ENCODE peak calls at places on chromosomes 12 and 14, in five cellular contexts. G is ovary, N is left ventricle myocardium inferior, I is neural progenitor cell, H is lower lobe of right lung. O is an unnamed sample.

GRCh38 chr12:121628037-121628436 is 1.7 kb downstream of the ORAI1 start:
- DNase-seq in G (peak; percentile 62), N (no peak), H (no peak), I (no peak), O (no peak)

GRCh38 chr12:93311827-93312226 is 65.9 kb upstream of the NUDT4 start:
- DNase-seq in G (no peak), I (no peak), H (no peak), N (no peak), O (no peak)

GRCh38 chr12:120816363-120816762 is 87.8 kb downstream of the SPPL3 start:
- DNase-seq in H (no peak), G (no peak), I (no peak), N (no peak), O (no peak)

GRCh38 chr14:67815573-67816235 is 686 bp downstream of the ZFYVE26 start:
- DNase-seq in I (peak; percentile 20), G (no peak), N (no peak), H (no peak), O (no peak)

GRCh38 chr14:65631040-65631439 is 218.5 kb downstream of the FUT8 start:
- DNase-seq in H (no peak), G (no peak), N (no peak), I (no peak), O (no peak)

GRCh38 chr12:5335059-5335458 is 96.8 kb upstream of the NTF3 start:
- DNase-seq in G (no peak), N (no peak), I (no peak), H (no peak), O (no peak)

GRCh38 chr12:27191531-27191930 is 52.6 kb upstream of the STK38L start:
- DNase-seq in I (no peak), G (no peak), H (no peak), N (no peak), O (no peak)

GRCh38 chr12:131755305-131756113 is 44.6 kb downstream of the SFSWAP start:
- DNase-seq in I (peak; percentile 45), N (no peak), G (no peak), H (no peak), O (no peak)

GRCh38 chr14:61188936-61189808 is 92.0 kb downstream of the TMEM30B start:
- DNase-seq in I (peak; percentile 82), G (peak; percentile 57), N (peak; percentile 36), H (peak; percentile 63), O (no peak)

GRCh38 chr12:87074801-87075200 is 818.6 kb upstream of the MGAT4C start:
- DNase-seq in I (no peak), G (no peak), N (no peak), H (no peak), O (no peak)

GRCh38 chr14:75979071-75979571 is 2.7 kb downstream of the TGFB3 start:
- DNase-seq in N (no peak), I (peak; percentile 60), G (peak; percentile 50), H (no peak), O (no peak)

GRCh38 chr12:94805749-94806148 is 155.4 kb upstream of the TMCC3 start:
- DNase-seq in G (no peak), I (peak; percentile 21), H (no peak), N (no peak), O (peak; percentile 90)

GRCh38 chr14:55274144-55274543 is 2.9 kb downstream of the FBXO34 start:
- DNase-seq in H (no peak), N (no peak), I (no peak), G (no peak), O (no peak)

GRCh38 chr12:57127101-57127709 is 1.1 kb upstream of the LRP1 start:
- DNase-seq in N (peak; percentile 77), I (peak; percentile 88), H (peak; percentile 86), G (peak; percentile 75), O (no peak)

GRCh38 chr12:130391186-130391585 is 53.5 kb downstream of the PIWIL1 start:
- DNase-seq in H (no peak), N (no peak), I (no peak), G (no peak), O (no peak)

GRCh38 chr14:73623504-73623903 is 11.2 kb downstream of the ACOT6 start:
- DNase-seq in I (no peak), G (no peak), H (no peak), N (no peak), O (no peak)

GRCh38 chr12:123105427-123105826 is 45.5 kb downstream of the PITPNM2 start:
- DNase-seq in H (no peak), N (no peak), I (peak; percentile 29), G (no peak), O (no peak)

GRCh38 chr14:22039938-22040780 is 366.5 kb upstream of the OR4E1 start:
- DNase-seq in N (no peak), I (no peak), G (no peak), H (no peak), O (no peak)

GRCh38 chr14:67609642-67610310 is 9.7 kb upstream of the PIGH start:
- DNase-seq in H (no peak), G (no peak), N (no peak), I (no peak), O (no peak)

GRCh38 chr12:122079038-122079531 is 529 bp downstream of the MLXIP start:
- DNase-seq in H (peak; percentile 67), G (peak; percentile 62), I (peak; percentile 54), N (no peak), O (no peak)

GRCh38 chr14:52076334-52076733 is 7.5 kb upstream of the NID2 start:
- DNase-seq in G (no peak), I (no peak), N (no peak), H (no peak), O (no peak)

GRCh38 chr12:93135286-93136239 is 206.5 kb upstream of the EEA1 start:
- DNase-seq in G (no peak), I (no peak), H (no peak), N (no peak), O (no peak)

GRCh38 chr14:21385170-21385904 is 1.5 kb upstream of the SUPT16H start:
- DNase-seq in H (no peak), N (no peak), I (peak; percentile 8), G (no peak), O (no peak)

GRCh38 chr12:69910739-69911138 is 85.7 kb downstream of the MYRFL start:
- DNase-seq in I (no peak), G (no peak), N (no peak), H (no peak), O (no peak)

GRCh38 chr12:10385181-10385613 is 4.6 kb downstream of the KLRK1 start:
- DNase-seq in G (no peak), N (no peak), I (no peak), H (no peak), O (peak; percentile 93)

GRCh38 chr12:103647267-103647666 is 60.2 kb downstream of the STAB2 start:
- DNase-seq in G (no peak), H (no peak), N (no peak), I (no peak), O (peak; percentile 50)

GRCh38 chr14:92874961-92875360 is 48.0 kb upstream of the CHGA start:
- DNase-seq in H (no peak), I (no peak), G (no peak), N (no peak), O (no peak)

GRCh38 chr12:102876883-102877282 is 40.2 kb downstream of the PAH start:
- DNase-seq in G (no peak), I (no peak), H (no peak), N (no peak), O (no peak)

GRCh38 chr12:47194501-47194900 is 114.7 kb upstream of the AMIGO2 start:
- DNase-seq in I (no peak), G (no peak), H (no peak), N (no peak), O (no peak)

GRCh38 chr12:57735952-57736742 is 2.4 kb downstream of the AGAP2 start:
- DNase-seq in I (peak; percentile 80), H (no peak), G (no peak), N (peak; percentile 58), O (no peak)

GRCh38 chr12:83434600-83434999 is 747.9 kb downstream of the TMTC2 start:
- DNase-seq in H (no peak), N (no peak), I (no peak), G (no peak), O (no peak)

GRCh38 chr12:2794261-2794735 is 472 bp upstream of the FKBP4 start:
- DNase-seq in N (no peak), I (no peak), G (no peak), H (peak; percentile 54), O (no peak)

GRCh38 chr14:69274321-69274720 is 14.4 kb downstream of the GALNT16 start:
- DNase-seq in I (no peak), N (no peak), G (no peak), H (no peak), O (no peak)

GRCh38 chr14:101823081-101823480 is 61.6 kb downstream of the PPP2R5C start:
- DNase-seq in H (no peak), I (no peak), N (no peak), G (no peak), O (no peak)
- H3K4me3 ChIP-seq in H (peak overlapping the region; percentile 34), I (no peak overlapping the region), N (peak overlapping the region; percentile 46), G (peak overlapping the region; percentile 15), O (no peak overlapping the region)

DNA sequence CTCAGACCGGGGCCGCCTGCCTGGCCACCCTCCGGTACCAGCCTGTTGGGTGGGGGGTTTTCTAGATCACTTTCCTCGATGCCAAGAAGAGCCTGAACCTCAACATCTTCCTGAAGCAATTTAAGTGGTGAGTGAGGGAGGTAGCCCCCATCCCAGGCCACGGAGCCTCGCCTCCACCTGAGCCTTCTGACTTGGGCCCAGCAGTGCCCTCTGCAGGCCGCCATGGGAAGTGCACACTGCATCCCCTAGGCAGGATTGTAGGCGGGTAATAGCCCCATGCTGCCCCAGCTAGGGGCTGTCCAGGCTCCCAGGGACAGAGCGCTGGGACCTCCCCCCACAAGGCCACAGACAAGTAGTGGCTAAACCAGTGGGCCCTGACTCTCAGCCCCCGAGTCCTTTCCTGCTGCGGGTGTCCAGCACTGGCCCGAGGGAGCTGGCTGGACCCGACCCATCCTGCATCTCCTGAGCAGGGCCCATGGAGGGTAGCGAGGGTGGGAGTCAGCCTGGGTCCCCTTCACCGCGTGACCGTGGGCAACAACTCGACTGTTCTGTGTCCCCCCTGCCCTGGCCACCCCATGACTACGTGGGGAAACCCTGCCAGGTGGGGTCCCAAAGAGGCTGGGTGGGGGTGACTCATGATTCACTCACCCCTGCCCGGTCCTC is 15.3 kb upstream of the ADSS1 start:
- DNase-seq in G (peak; percentile 72), H (peak; percentile 79), N (peak; percentile 67), I (peak; percentile 87), O (no peak)
- TF ChIP-seq CTCF in G (peak; percentile 96), H (peak; percentile 99), N (peak; percentile 100), I (peak; percentile 94), O (peak; percentile 98)

GRCh38 chr12:54566792-54567191 is 17.4 kb downstream of the PDE1B start:
- DNase-seq in I (no peak), G (no peak), N (no peak), H (no peak), O (no peak)
- H3K27me3 ChIP-seq in I (peaks cover 6% of the 10 kb centered on the region), G (no peaks in the 10 kb centered on the region), N (peaks cover 67% of the 10 kb centered on the region), H (peaks cover 3% of the 10 kb centered on the region), O (peaks cover 9% of the 10 kb centered on the region)

DNA sequence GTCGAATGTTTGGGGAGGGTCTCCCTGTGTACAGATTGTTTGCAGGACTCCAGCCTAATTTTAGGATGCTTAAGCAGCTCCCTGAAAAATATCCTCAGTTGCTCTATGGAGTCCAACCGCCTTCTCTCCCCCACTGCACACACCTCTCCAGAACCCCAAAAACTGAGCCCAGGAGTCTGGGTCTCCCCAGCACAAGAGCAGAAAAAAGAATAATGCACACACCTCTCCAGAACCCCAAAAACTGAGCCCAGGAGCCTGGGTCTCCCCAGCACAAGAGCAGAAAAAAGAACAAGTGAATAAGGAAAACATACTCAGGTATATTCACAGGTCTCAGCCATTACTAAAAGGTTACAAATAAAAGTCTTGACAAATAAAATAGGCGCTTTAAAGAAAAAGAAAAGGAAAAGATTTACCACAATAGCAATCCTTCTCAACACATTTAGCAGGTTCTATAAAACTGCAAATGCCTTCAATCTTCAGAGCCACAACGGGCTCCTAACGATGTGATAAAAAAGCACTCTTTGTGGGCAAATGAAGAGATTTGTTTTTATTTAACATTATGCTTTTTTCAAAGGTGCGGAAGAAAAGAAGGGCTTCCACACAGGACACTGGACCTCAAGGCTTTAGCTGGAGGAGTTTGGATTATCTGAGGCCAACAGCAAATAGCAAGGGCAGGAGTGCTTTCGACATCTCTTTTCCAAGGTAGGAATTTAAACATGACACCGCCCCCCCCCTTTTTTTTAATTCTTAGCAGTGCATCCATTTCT is 8.2 kb downstream of the BCL11B start:
- DNase-seq in G (no peak), N (no peak), I (no peak), H (no peak), O (no peak)
- H3K4me3 ChIP-seq in G (no peak overlapping the region), N (no peak overlapping the region), I (no peak overlapping the region), H (no peak overlapping the region), O (no peak overlapping the region)

O was measured in kidney epithelial cell.